ENCODE peak calls at places on chromosomes 2 and 18, in eight cellular contexts. P is coronary artery; K is CD8-positive, alpha-beta T cell; Q is tibial artery; L is psoas muscle; Z is right lobe of liver; H is mucosa of descending colon; E is stomach. O is an unnamed sample.

GRCh38 chr2:26702025-26702424 is 9.5 kb downstream of the KCNK3 start:
- DNase-seq in Z (no peak), H (no peak), E (no peak), Q (no peak), K (no peak), P (no peak), L (no peak), O (no peak)

GRCh38 chr2:232666051-232666805 is 30.9 kb upstream of the GIGYF2 start:
- DNase-seq in L (no peak), E (no peak), P (no peak), Z (no peak), Q (no peak), K (no peak), H (no peak), O (no peak)

GRCh38 chr2:30741576-30741975 is 65.7 kb downstream of the CAPN13 start:
- DNase-seq in Q (no peak), P (no peak), L (no peak), Z (no peak), K (no peak), H (no peak), E (no peak), O (no peak)

GRCh38 chr2:100781523-100782375 is 38.2 kb upstream of the NPAS2 start:
- DNase-seq in Q (no peak), K (no peak), E (no peak), Z (no peak), L (no peak), P (no peak), H (no peak), O (no peak)

GRCh38 chr18:58176915-58177717 is 133.1 kb downstream of the NEDD4L start:
- DNase-seq in Q (no peak), H (no peak), P (no peak), E (no peak), L (no peak), K (no peak), Z (no peak), O (no peak)

GRCh38 chr2:134549104-134549503 is 169.7 kb downstream of the TMEM163 start:
- DNase-seq in L (no peak), K (no peak), H (no peak), Z (no peak), P (no peak), E (no peak), Q (no peak), O (no peak)

GRCh38 chr18:66916834-66917233 is 312.9 kb upstream of the CDH19 start:
- DNase-seq in Z (no peak), P (no peak), H (no peak), E (no peak), L (no peak), K (no peak), Q (no peak), O (no peak)

GRCh38 chr2:165402142-165402541 is 67.4 kb upstream of the CSRNP3 start:
- DNase-seq in Q (no peak), E (no peak), Z (no peak), K (no peak), H (no peak), L (no peak), P (no peak), O (no peak)

GRCh38 chr2:72134997-72135800 is 12.5 kb downstream of the CYP26B1 start:
- DNase-seq in Z (peak; percentile 13), L (no peak), P (no peak), E (no peak), K (no peak), Q (no peak), H (no peak), O (peak; percentile 5)

GRCh38 chr2:27370816-27371620 is 602 bp downstream of the SNX17 start:
- DNase-seq in Z (peak; percentile 36), Q (no peak), K (no peak), H (no peak), P (no peak), L (peak; percentile 43), E (no peak), O (peak; percentile 54)

GRCh38 chr2:11446733-11447248 is 19.2 kb downstream of the E2F6 start:
- DNase-seq in Q (peak; percentile 35), H (peak; percentile 31), K (peak; percentile 10), E (peak; percentile 48), L (peak; percentile 24), P (no peak), Z (no peak), O (peak; percentile 50)

GRCh38 chr2:126700677-126701076 is 44.7 kb downstream of the GYPC start:
- DNase-seq in E (no peak), L (no peak), K (no peak), P (peak; percentile 14), H (no peak), Q (no peak), Z (no peak), O (no peak)

GRCh38 chr2:57881998-57882884 is 164.4 kb upstream of the VRK2 start:
- DNase-seq in P (no peak), Q (no peak), E (no peak), H (no peak), L (no peak), Z (no peak), K (no peak), O (no peak)

GRCh38 chr18:48238636-48239035 is 170.5 kb downstream of the ZBTB7C start:
- DNase-seq in Q (no peak), H (no peak), K (no peak), P (no peak), L (no peak), E (no peak), Z (no peak), O (no peak)

GRCh38 chr18:13868501-13869271 is 44.7 kb downstream of the MC5R start:
- DNase-seq in E (no peak), H (no peak), P (no peak), Q (no peak), K (no peak), Z (no peak), L (no peak), O (no peak)

GRCh38 chr2:107633580-107634147 is 193.0 kb upstream of the RGPD4 start:
- DNase-seq in H (no peak), Q (no peak), P (no peak), Z (no peak), L (no peak), K (no peak), E (no peak), O (no peak)

GRCh38 chr18:23822590-23823385 is 133.5 kb downstream of the LAMA3 start:
- DNase-seq in L (no peak), H (no peak), Q (no peak), P (no peak), K (no peak), Z (no peak), E (no peak), O (no peak)

GRCh38 chr2:152242787-152243472 is 67.4 kb upstream of the STAM2 start:
- DNase-seq in P (no peak), Q (no peak), H (no peak), L (no peak), Z (no peak), E (no peak), K (no peak), O (no peak)

GRCh38 chr2:26139269-26140183 is 33.4 kb upstream of the GAREM2 start:
- DNase-seq in K (no peak), L (no peak), E (peak; percentile 48), Q (no peak), H (peak; percentile 37), Z (no peak), P (no peak), O (no peak)

GRCh38 chr2:235493775-235494715 is at the start of gene AGAP1:
- DNase-seq in L (peak; percentile 92), H (peak; percentile 94), K (no peak), P (peak; percentile 89), Q (peak; percentile 89), Z (peak; percentile 90), E (peak; percentile 93), O (peak; percentile 87)

GRCh38 chr2:231643494-231643888 is 50.8 kb downstream of the TEX44 start:
- DNase-seq in Q (no peak), H (no peak), P (no peak), L (no peak), K (no peak), E (no peak), Z (no peak), O (no peak)

GRCh38 chr2:38653380-38653714 is 12.6 kb upstream of the GALM start:
- DNase-seq in Z (no peak), L (no peak), H (no peak), E (no peak), P (no peak), K (no peak), Q (no peak), O (no peak)

GRCh38 chr2:71102981-71103681 is 26.9 kb downstream of the MCEE start:
- DNase-seq in L (no peak), E (no peak), K (no peak), H (no peak), Q (no peak), P (no peak), Z (no peak), O (no peak)

GRCh38 chr2:61247204-61247812 is 85.3 kb downstream of the C2orf74 start:
- DNase-seq in P (no peak), K (no peak), Z (no peak), L (no peak), Q (no peak), E (no peak), H (no peak), O (no peak)

GRCh38 chr2:213145723-213146242 is 5.6 kb downstream of the IKZF2 start:
- DNase-seq in E (no peak), Q (no peak), Z (no peak), K (no peak), P (no peak), L (no peak), H (no peak), O (no peak)
- H3K4me3 ChIP-seq in E (no peak overlapping the region), Q (no peak overlapping the region), Z (no peak overlapping the region), K (no peak overlapping the region), P (no peak overlapping the region), L (peak overlapping the region; percentile 10), H (no peak overlapping the region), O (no peak overlapping the region)

GRCh38 chr2:9225806-9226205 is 19.2 kb downstream of the ASAP2 start:
- DNase-seq in L (no peak), Z (no peak), H (no peak), K (no peak), Q (no peak), P (no peak), E (no peak), O (no peak)
- TF ChIP-seq CTCF in L (no peak), Z (no peak), H (no peak), K (no peak), Q (no peak), P (no peak), E (no peak), O (no peak)

GRCh38 chr2:154698238-154698788 is at the start of gene KCNJ3:
- DNase-seq in K (no peak), L (no peak), H (no peak), Z (no peak), P (no peak), Q (no peak), E (no peak), O (no peak)
- H3K4me3 ChIP-seq in K (no peak within 1 kb of the TSS), L (peak within 1 kb of the TSS; percentile 64), H (no peak within 1 kb of the TSS), Z (peak within 1 kb of the TSS; percentile 63), P (peak within 1 kb of the TSS; percentile 87), Q (peak within 1 kb of the TSS; percentile 79), E (peak within 1 kb of the TSS; percentile 48), O (peak within 1 kb of the TSS; percentile 28)

DNA sequence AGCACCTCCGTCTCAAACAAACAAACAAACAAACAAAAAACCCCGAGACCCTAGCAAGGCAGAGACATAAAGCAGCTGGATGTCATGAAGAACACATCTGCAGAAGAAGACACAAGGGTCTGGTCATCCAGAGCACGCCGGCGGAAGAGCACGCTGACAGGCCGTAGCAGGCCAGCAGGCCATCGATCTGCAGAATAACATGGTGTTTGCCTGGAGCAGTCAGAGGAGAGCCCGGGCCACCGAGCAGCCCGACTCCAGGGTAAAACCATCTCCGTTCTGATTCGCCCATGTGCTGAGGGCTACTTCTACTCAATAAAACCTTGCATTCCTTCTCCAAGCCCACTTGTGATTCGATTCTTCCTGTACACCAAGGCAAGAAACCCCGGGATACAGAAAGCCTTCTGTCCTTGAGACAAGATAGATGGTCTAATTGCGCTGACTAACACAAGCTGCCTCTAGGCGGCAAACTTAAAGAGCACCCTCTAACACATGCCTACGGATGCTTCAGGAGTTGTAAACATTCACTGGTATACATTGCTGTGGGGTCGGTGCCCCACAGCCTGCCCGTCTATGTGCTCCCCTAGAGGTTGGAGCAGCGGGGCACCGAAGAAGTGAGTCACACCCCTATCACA is 549.8 kb upstream of the NRXN1 start:
- DNase-seq in Z (no peak), L (no peak), Q (no peak), H (no peak), K (no peak), P (no peak), E (no peak), O (no peak)
- TF ChIP-seq CTCF in Z (no peak), L (no peak), Q (no peak), H (no peak), K (no peak), P (no peak), E (no peak), O (no peak)